ENCODE peak calls at places on chromosomes 5 and 9, in nine cellular contexts. Y, A, X, E, F, D, K, G and C are unnamed samples.
A peak's percentile ranks its signal among the peaks of the same experiment; 100 is the strongest.

GRCh38 chr5:179137643-179138567 is 77.7 kb downstream of the ZNF354C start:
- DNase-seq in Y (no peak), A (no peak), X (no peak), E (no peak), F (no peak), D (no peak), K (no peak), G (no peak), C (peak; percentile 91)

GRCh38 chr5:15719784-15720183 is 219.8 kb downstream of the FBXL7 start:
- DNase-seq in Y (no peak), A (no peak), X (no peak), E (no peak), F (no peak), D (no peak), K (no peak), G (no peak), C (no peak)

GRCh38 chr9:129557192-129558036 is 63.5 kb downstream of the C9orf50 start:
- DNase-seq in Y (no peak), A (peak; percentile 78), X (no peak), E (no peak), F (peak; percentile 98), D (no peak), K (peak; percentile 97), G (peak; percentile 41), C (no peak)

GRCh38 chr9:123089040-123089439 is 55.6 kb downstream of the GPR21 start:
- DNase-seq in Y (no peak), A (no peak), X (no peak), E (no peak), F (no peak), D (no peak), K (no peak), G (no peak), C (no peak)

GRCh38 chr9:111456536-111456935 is 27.6 kb downstream of the ECPAS start:
- DNase-seq in Y (peak; percentile 24), A (no peak), X (no peak), E (no peak), F (no peak), D (no peak), K (no peak), G (peak; percentile 34), C (no peak)

GRCh38 chr5:124355928-124356327 is 390.5 kb downstream of the ZNF608 start:
- DNase-seq in Y (no peak), A (no peak), X (no peak), E (no peak), F (no peak), D (no peak), K (no peak), G (no peak), C (no peak)

GRCh38 chr9:16553869-16554540 is 316.5 kb downstream of the BNC2 start:
- DNase-seq in Y (no peak), A (no peak), X (no peak), E (no peak), F (no peak), D (no peak), K (no peak), G (peak; percentile 35), C (no peak)

GRCh38 chr9:106092083-106092482 is 397.7 kb downstream of the TMEM38B start:
- DNase-seq in Y (no peak), A (no peak), X (no peak), E (no peak), F (no peak), D (no peak), K (peak; percentile 11), G (no peak), C (no peak)

GRCh38 chr5:145854651-145855258 is 18.1 kb downstream of the GRXCR2 start:
- DNase-seq in Y (no peak), A (no peak), X (peak; percentile 44), E (peak; percentile 36), F (no peak), D (peak; percentile 73), K (no peak), G (peak; percentile 65), C (no peak)

GRCh38 chr5:40277161-40277906 is 402.4 kb upstream of the PTGER4 start:
- DNase-seq in Y (peak; percentile 69), A (no peak), X (no peak), E (no peak), F (no peak), D (no peak), K (no peak), G (no peak), C (no peak)

GRCh38 chr9:129198737-129199435 is 20.8 kb upstream of the IER5L start:
- DNase-seq in Y (no peak), A (no peak), X (no peak), E (no peak), F (no peak), D (no peak), K (no peak), G (peak; percentile 36), C (no peak)

GRCh38 chr5:83101514-83101913 is 24.2 kb downstream of the XRCC4 start:
- DNase-seq in Y (no peak), A (no peak), X (no peak), E (no peak), F (no peak), D (no peak), K (no peak), G (no peak), C (no peak)

GRCh38 chr5:65994117-65994786 is 67.9 kb downstream of the ERBIN start:
- DNase-seq in Y (no peak), A (no peak), X (no peak), E (no peak), F (no peak), D (no peak), K (no peak), G (no peak), C (no peak)

GRCh38 chr5:74541381-74541781 is 99.1 kb downstream of the ENC1 start:
- DNase-seq in Y (no peak), A (no peak), X (no peak), E (no peak), F (no peak), D (no peak), K (no peak), G (peak; percentile 79), C (no peak)

GRCh38 chr5:78574731-78575161 is 73.8 kb downstream of the LHFPL2 start:
- DNase-seq in Y (peak; percentile 83), A (no peak), X (no peak), E (no peak), F (no peak), D (peak; percentile 69), K (no peak), G (peak; percentile 56), C (no peak)

GRCh38 chr5:173395933-173396308 is 67.7 kb upstream of the STC2 start:
- DNase-seq in Y (no peak), A (no peak), X (no peak), E (no peak), F (no peak), D (no peak), K (no peak), G (no peak), C (no peak)

GRCh38 chr5:173399846-173400245 is 71.6 kb upstream of the STC2 start:
- DNase-seq in Y (no peak), A (no peak), X (no peak), E (no peak), F (no peak), D (no peak), K (no peak), G (peak; percentile 3), C (no peak)

GRCh38 chr5:173396311-173396993 is 68.2 kb upstream of the STC2 start:
- DNase-seq in Y (no peak), A (peak; percentile 30), X (no peak), E (no peak), F (peak; percentile 76), D (no peak), K (peak; percentile 73), G (peak; percentile 4), C (no peak)

GRCh38 chr5:173395257-173395932 is 67.2 kb upstream of the STC2 start:
- DNase-seq in Y (no peak), A (no peak), X (no peak), E (no peak), F (peak; percentile 36), D (no peak), K (peak; percentile 20), G (peak; percentile 31), C (no peak)

DNA sequence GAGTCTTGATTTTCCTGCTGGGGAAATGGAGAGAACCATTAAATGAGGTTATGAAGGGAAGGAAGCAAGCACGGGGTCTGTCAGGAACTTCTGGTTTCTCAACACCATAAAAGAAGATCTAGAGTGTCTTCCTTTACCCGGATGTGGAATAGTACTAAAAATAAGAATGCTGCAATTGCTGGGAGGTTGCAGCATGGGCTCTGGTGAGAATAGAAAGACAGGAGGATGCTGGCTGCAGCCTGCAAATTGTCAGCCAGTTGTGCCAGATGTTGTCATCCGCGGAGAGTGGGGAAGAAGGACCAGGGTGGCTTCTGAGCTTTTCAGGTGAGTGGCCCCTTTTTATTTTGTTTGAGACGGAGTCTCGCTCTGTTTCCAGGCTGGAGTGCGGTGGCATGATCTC is 69.3 kb upstream of the STC2 start:
- DNase-seq in Y (no peak), A (no peak), X (no peak), E (no peak), F (no peak), D (no peak), K (no peak), G (peak; percentile 34), C (no peak)
- TF ChIP-seq CTCF in Y (no peak), A (no peak), X (no peak), E (no peak), F (no peak), D (no peak), K (no peak), G (no peak), C (no peak)

DNA sequence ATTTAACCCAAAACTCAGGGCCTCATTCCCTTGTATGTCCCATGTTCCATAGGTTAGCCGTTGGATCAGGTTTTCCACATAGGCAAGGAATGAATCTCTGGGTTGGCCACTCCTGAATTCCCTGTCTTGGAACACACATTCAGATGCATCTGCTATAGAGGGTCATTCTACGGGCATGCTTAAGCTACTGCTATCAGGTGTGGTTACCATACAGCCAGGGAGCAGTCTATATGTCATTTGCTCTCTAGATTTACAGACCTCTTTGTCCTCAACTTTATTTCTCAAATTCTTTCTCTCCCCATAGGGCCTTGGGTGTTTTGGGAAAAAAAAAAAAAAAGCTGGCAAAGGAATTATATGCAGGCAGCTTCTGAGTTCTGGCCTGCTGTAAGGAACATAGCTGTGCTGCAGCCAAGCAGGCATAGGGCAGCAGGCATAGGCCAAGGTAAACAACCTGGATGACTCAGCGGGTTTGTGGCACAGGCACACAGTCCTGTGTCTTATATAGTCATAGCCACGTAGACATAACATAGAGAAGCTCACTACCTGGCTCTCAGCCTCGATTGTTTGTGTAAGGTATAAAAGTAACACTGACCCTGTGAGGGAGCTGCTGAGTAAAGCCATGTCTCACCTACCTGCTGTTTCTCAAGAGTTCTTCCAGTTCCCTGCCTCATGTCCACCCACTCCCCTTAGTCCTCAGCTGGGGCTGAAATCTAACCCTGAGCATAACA is 141.5 kb downstream of the OSTF1 start:
- DNase-seq in Y (no peak), A (no peak), X (peak; percentile 87), E (no peak), F (no peak), D (peak; percentile 85), K (no peak), G (no peak), C (no peak)
- TF ChIP-seq CTCF in Y (no peak), A (no peak), X (peak; percentile 11), E (no peak), F (no peak), D (peak; percentile 10), K (no peak), G (no peak), C (no peak)

GRCh38 chr5:177399903-177400868 is at the start of gene PFN3:
- DNase-seq in Y (no peak), A (no peak), X (no peak), E (no peak), F (peak; percentile 61), D (peak; percentile 70), K (peak; percentile 61), G (peak; percentile 45), C (no peak)
- TF ChIP-seq CTCF in Y (no peak), A (no peak), X (no peak), E (no peak), F (peak; percentile 22), D (no peak), K (no peak), G (no peak), C (no peak)

GRCh38 chr5:140800816-140801493 is at the start of gene PCDHA3:
- DNase-seq in Y (no peak), A (no peak), X (no peak), E (no peak), F (no peak), D (no peak), K (no peak), G (peak; percentile 39), C (no peak)
- TF ChIP-seq CTCF in Y (no peak), A (no peak), X (no peak), E (peak; percentile 31), F (peak; percentile 45), D (no peak), K (no peak), G (peak; percentile 35), C (no peak)